ENCODE peak calls at places on chromosome 5, in seven cellular contexts. R is iris pigment epithelial cell; P is ELF-1; B is endothelial cell; T is esophagus muscularis mucosa; X is naive thymus-derived CD4-positive, alpha-beta T cell; U is substantia nigra. L is an unnamed sample.
A peak's percentile ranks its signal among the peaks of the same experiment; 100 is the strongest.

GRCh38 chr5:142597546-142598337 is 88.1 kb downstream of the FGF1 start:
- DNase-seq in R (peak; percentile 86), P (peak; percentile 43), B (no peak), T (no peak), X (no peak), U (peak; percentile 30), L (peak; percentile 71)

GRCh38 chr5:4384649-4385048 is 755.5 kb upstream of the ADAMTS16 start:
- DNase-seq in R (no peak), P (no peak), B (no peak), T (no peak), X (no peak), U (no peak), L (no peak)

GRCh38 chr5:144844086-144844485 is 673.4 kb downstream of the KCTD16 start:
- DNase-seq in R (peak; percentile 1), P (no peak), B (no peak), T (no peak), X (no peak), U (no peak), L (no peak)

GRCh38 chr5:132055808-132056609 is 4.4 kb upstream of the IL3 start:
- DNase-seq in R (no peak), P (peak; percentile 1), B (peak; percentile 1), T (peak; percentile 82), X (no peak), U (no peak), L (no peak)

GRCh38 chr5:133344266-133344665 is 268.1 kb downstream of the FSTL4 start:
- DNase-seq in R (no peak), P (no peak), B (no peak), T (no peak), X (no peak), U (no peak), L (no peak)

GRCh38 chr5:146079695-146080361 is 25.5 kb downstream of the PLAC8L1 start:
- DNase-seq in R (peak; percentile 10), P (no peak), B (no peak), T (no peak), X (no peak), U (no peak), L (no peak)

GRCh38 chr5:128304791-128305190 is 221.2 kb downstream of the SLC12A2 start:
- DNase-seq in R (peak; percentile 80), P (no peak), B (no peak), T (no peak), X (no peak), U (no peak), L (no peak)

GRCh38 chr5:132391247-132391646 is 21.7 kb downstream of the SLC22A5 start:
- DNase-seq in R (no peak), P (no peak), B (no peak), T (peak; percentile 47), X (no peak), U (no peak), L (no peak)

GRCh38 chr5:149405550-149406202 is 26.6 kb upstream of the IL17B start:
- DNase-seq in R (no peak), P (peak; percentile 64), B (no peak), T (no peak), X (no peak), U (no peak), L (no peak)

GRCh38 chr5:96074460-96075254 is 113.0 kb upstream of the ELL2 start:
- DNase-seq in R (no peak), P (no peak), B (no peak), T (no peak), X (no peak), U (no peak), L (no peak)

GRCh38 chr5:181173420-181174342 is 26.3 kb downstream of the OR2V2 start:
- DNase-seq in R (peak; percentile 91), P (peak; percentile 96), B (no peak), T (no peak), X (peak; percentile 74), U (no peak), L (no peak)

GRCh38 chr5:78649816-78650561 is 1.4 kb upstream of the LHFPL2 start:
- DNase-seq in R (peak; percentile 87), P (peak; percentile 71), B (no peak), T (no peak), X (no peak), U (no peak), L (no peak)

GRCh38 chr5:126384985-126385384 is 38.2 kb upstream of the GRAMD2B start:
- DNase-seq in R (peak; percentile 76), P (no peak), B (no peak), T (no peak), X (no peak), U (no peak), L (no peak)

GRCh38 chr5:42423285-42424152 is at the start of gene GHR:
- DNase-seq in R (peak; percentile 93), P (peak; percentile 92), B (peak; percentile 74), T (peak; percentile 94), X (no peak), U (peak; percentile 55), L (peak; percentile 72)

GRCh38 chr5:1732238-1732880 is 67.3 kb downstream of the MRPL36 start:
- DNase-seq in R (no peak), P (peak; percentile 1), B (peak; percentile 2), T (no peak), X (no peak), U (no peak), L (no peak)

GRCh38 chr5:127351418-127351817 is 60.8 kb downstream of the MEGF10 start:
- DNase-seq in R (peak; percentile 40), P (no peak), B (no peak), T (no peak), X (no peak), U (no peak), L (no peak)

GRCh38 chr5:1537166-1538154 is 13.7 kb upstream of the LPCAT1 start:
- DNase-seq in R (no peak), P (no peak), B (no peak), T (no peak), X (no peak), U (no peak), L (no peak)

GRCh38 chr5:73311291-73312110 is 137.1 kb downstream of the FOXD1 start:
- DNase-seq in R (peak; percentile 81), P (peak; percentile 89), B (no peak), T (no peak), X (no peak), U (no peak), L (peak; percentile 65)

GRCh38 chr5:155936520-155937406 is 390.2 kb upstream of the SGCD start:
- DNase-seq in R (no peak), P (no peak), B (no peak), T (no peak), X (no peak), U (no peak), L (no peak)

GRCh38 chr5:102975457-102976182 is 144.3 kb downstream of the GIN1 start:
- DNase-seq in R (peak; percentile 86), P (no peak), B (no peak), T (no peak), X (no peak), U (no peak), L (no peak)

GRCh38 chr5:172435362-172436077 is 18.8 kb downstream of the SH3PXD2B start:
- DNase-seq in R (no peak), P (no peak), B (no peak), T (no peak), X (no peak), U (no peak), L (no peak)

GRCh38 chr5:152051499-152052454 is 127.1 kb upstream of the GLRA1 start:
- DNase-seq in R (no peak), P (peak; percentile 93), B (no peak), T (no peak), X (no peak), U (no peak), L (no peak)